ENCODE peak calls at places on chromosomes 16 and 17, in seven cellular contexts. One of them, this sample, is unnamed.

GRCh38 chr17:34252138-34252889 is 2.8 kb upstream of the CCL2 start:
- DNase-seq in OCI-LY7: peak; percentile 39
- DNase-seq in BE2C: peak; percentile 24
- DNase-seq in keratinocyte: no peak
- DNase-seq in pancreas: peak; percentile 79
- DNase-seq in stomach: peak; percentile 75
- DNase-seq in adrenal gland: peak; percentile 97
- DNase-seq in this sample: no peak

GRCh38 chr17:65055708-65056638 is 567 bp downstream of the GNA13 start:
- DNase-seq in adrenal gland: peak; percentile 81
- DNase-seq in OCI-LY7: peak; percentile 59
- DNase-seq in BE2C: peak; percentile 40
- DNase-seq in pancreas: peak; percentile 54
- DNase-seq in keratinocyte: no peak
- DNase-seq in stomach: peak; percentile 55
- DNase-seq in this sample: peak; percentile 54

GRCh38 chr16:10552998-10553491 is 27.4 kb downstream of the EMP2 start:
- DNase-seq in adrenal gland: peak; percentile 32
- DNase-seq in BE2C: peak; percentile 78
- DNase-seq in OCI-LY7: peak; percentile 76
- DNase-seq in keratinocyte: no peak
- DNase-seq in stomach: peak; percentile 30
- DNase-seq in pancreas: no peak
- DNase-seq in this sample: no peak

GRCh38 chr17:1957037-1957436 is 68.1 kb downstream of the RTN4RL1 start:
- DNase-seq in keratinocyte: no peak
- DNase-seq in pancreas: no peak
- DNase-seq in BE2C: no peak
- DNase-seq in stomach: no peak
- DNase-seq in OCI-LY7: no peak
- DNase-seq in adrenal gland: no peak
- DNase-seq in this sample: no peak

GRCh38 chr17:49703557-49704277 is 4.0 kb downstream of the SLC35B1 start:
- DNase-seq in OCI-LY7: peak; percentile 59
- DNase-seq in pancreas: no peak
- DNase-seq in BE2C: peak; percentile 30
- DNase-seq in keratinocyte: no peak
- DNase-seq in stomach: no peak
- DNase-seq in adrenal gland: peak; percentile 43
- DNase-seq in this sample: peak; percentile 20

GRCh38 chr17:50072925-50073324 is 17.0 kb downstream of the ITGA3 start:
- DNase-seq in keratinocyte: no peak
- DNase-seq in adrenal gland: no peak
- DNase-seq in BE2C: no peak
- DNase-seq in OCI-LY7: no peak
- DNase-seq in pancreas: no peak
- DNase-seq in stomach: no peak
- DNase-seq in this sample: no peak

GRCh38 chr16:7107436-7107835 is 225.2 kb upstream of the RBFOX1 start:
- DNase-seq in BE2C: no peak
- DNase-seq in OCI-LY7: no peak
- DNase-seq in pancreas: no peak
- DNase-seq in stomach: no peak
- DNase-seq in adrenal gland: no peak
- DNase-seq in keratinocyte: no peak
- DNase-seq in this sample: no peak

GRCh38 chr16:1379054-1379862 is 27.5 kb downstream of the GNPTG start:
- DNase-seq in keratinocyte: peak; percentile 13
- DNase-seq in pancreas: peak; percentile 75
- DNase-seq in stomach: peak; percentile 76
- DNase-seq in OCI-LY7: peak; percentile 73
- DNase-seq in adrenal gland: peak; percentile 99
- DNase-seq in BE2C: peak; percentile 86
- DNase-seq in this sample: peak; percentile 26

GRCh38 chr17:49830605-49831004 is 17.3 kb downstream of the TAC4 start:
- DNase-seq in OCI-LY7: no peak
- DNase-seq in stomach: no peak
- DNase-seq in adrenal gland: no peak
- DNase-seq in keratinocyte: no peak
- DNase-seq in pancreas: no peak
- DNase-seq in BE2C: no peak
- DNase-seq in this sample: no peak

GRCh38 chr17:80600586-80600985 is 55.9 kb downstream of the RPTOR start:
- DNase-seq in adrenal gland: no peak
- DNase-seq in pancreas: no peak
- DNase-seq in stomach: no peak
- DNase-seq in BE2C: no peak
- DNase-seq in keratinocyte: no peak
- DNase-seq in OCI-LY7: no peak
- DNase-seq in this sample: no peak

GRCh38 chr16:89564476-89565255 is 4.2 kb downstream of the RPL13 start:
- DNase-seq in adrenal gland: no peak
- DNase-seq in pancreas: no peak
- DNase-seq in OCI-LY7: peak; percentile 41
- DNase-seq in keratinocyte: no peak
- DNase-seq in BE2C: no peak
- DNase-seq in stomach: no peak
- DNase-seq in this sample: peak; percentile 64

GRCh38 chr17:15909481-15909991 is 35.4 kb upstream of the ADORA2B start:
- DNase-seq in BE2C: no peak
- DNase-seq in stomach: peak; percentile 20
- DNase-seq in adrenal gland: no peak
- DNase-seq in pancreas: no peak
- DNase-seq in keratinocyte: no peak
- DNase-seq in OCI-LY7: no peak
- DNase-seq in this sample: no peak

GRCh38 chr17:71985111-71986039 is 135.4 kb upstream of the SOX9 start:
- DNase-seq in BE2C: no peak
- DNase-seq in keratinocyte: no peak
- DNase-seq in adrenal gland: no peak
- DNase-seq in pancreas: no peak
- DNase-seq in stomach: no peak
- DNase-seq in OCI-LY7: no peak
- DNase-seq in this sample: no peak

GRCh38 chr16:82655315-82655714 is 28.5 kb downstream of the CDH13 start:
- DNase-seq in keratinocyte: no peak
- DNase-seq in BE2C: no peak
- DNase-seq in adrenal gland: no peak
- DNase-seq in pancreas: no peak
- DNase-seq in OCI-LY7: no peak
- DNase-seq in stomach: peak; percentile 36
- DNase-seq in this sample: no peak

GRCh38 chr17:35241520-35241919 is 1.4 kb upstream of the SLFN5 start:
- DNase-seq in stomach: no peak
- DNase-seq in adrenal gland: no peak
- DNase-seq in pancreas: no peak
- DNase-seq in BE2C: no peak
- DNase-seq in keratinocyte: no peak
- DNase-seq in OCI-LY7: no peak
- DNase-seq in this sample: no peak

GRCh38 chr17:73262676-73263642 is 1.3 kb upstream of the CPSF4L start:
- DNase-seq in keratinocyte: no peak
- DNase-seq in BE2C: no peak
- DNase-seq in adrenal gland: no peak
- DNase-seq in OCI-LY7: no peak
- DNase-seq in pancreas: no peak
- DNase-seq in stomach: no peak
- DNase-seq in this sample: peak; percentile 74

GRCh38 chr17:40340880-40341807 is 23.4 kb downstream of the GJD3 start:
- DNase-seq in OCI-LY7: peak; percentile 90
- DNase-seq in pancreas: peak; percentile 81
- DNase-seq in BE2C: peak; percentile 88
- DNase-seq in adrenal gland: peak; percentile 96
- DNase-seq in keratinocyte: no peak
- DNase-seq in stomach: peak; percentile 90
- DNase-seq in this sample: no peak

GRCh38 chr17:75636381-75637142 is 3.3 kb downstream of the SMIM5 start:
- DNase-seq in stomach: peak; percentile 62
- DNase-seq in pancreas: no peak
- DNase-seq in keratinocyte: no peak
- DNase-seq in BE2C: no peak
- DNase-seq in adrenal gland: no peak
- DNase-seq in OCI-LY7: no peak
- DNase-seq in this sample: no peak

GRCh38 chr17:75637143-75637538 is 3.9 kb downstream of the SMIM5 start:
- DNase-seq in stomach: peak; percentile 86
- DNase-seq in BE2C: peak; percentile 50
- DNase-seq in OCI-LY7: no peak
- DNase-seq in keratinocyte: no peak
- DNase-seq in adrenal gland: no peak
- DNase-seq in pancreas: no peak
- DNase-seq in this sample: no peak

GRCh38 chr17:75638893-75639292 is 5.7 kb downstream of the SMIM5 start:
- DNase-seq in adrenal gland: peak; percentile 58
- DNase-seq in keratinocyte: no peak
- DNase-seq in pancreas: no peak
- DNase-seq in OCI-LY7: no peak
- DNase-seq in BE2C: peak; percentile 20
- DNase-seq in stomach: no peak
- DNase-seq in this sample: no peak

GRCh38 chr17:75639327-75639726 is 6.1 kb downstream of the SMIM5 start:
- DNase-seq in pancreas: no peak
- DNase-seq in adrenal gland: no peak
- DNase-seq in BE2C: no peak
- DNase-seq in stomach: no peak
- DNase-seq in keratinocyte: no peak
- DNase-seq in OCI-LY7: no peak
- DNase-seq in this sample: no peak

GRCh38 chr17:75637561-75637960 is 4.3 kb downstream of the SMIM5 start:
- DNase-seq in BE2C: no peak
- DNase-seq in OCI-LY7: no peak
- DNase-seq in adrenal gland: no peak
- DNase-seq in stomach: peak; percentile 38
- DNase-seq in pancreas: no peak
- DNase-seq in keratinocyte: no peak
- DNase-seq in this sample: no peak
- H3K4me1 ChIP-seq in BE2C: peaks cover 11% of the 10 kb centered on the region
- H3K4me1 ChIP-seq in OCI-LY7: peaks cover 19% of the 10 kb centered on the region
- H3K4me1 ChIP-seq in adrenal gland: peaks cover 18% of the 10 kb centered on the region
- H3K4me1 ChIP-seq in stomach: peaks cover 87% of the 10 kb centered on the region
- H3K4me1 ChIP-seq in pancreas: peaks cover 14% of the 10 kb centered on the region
- H3K4me1 ChIP-seq in keratinocyte: peaks cover 28% of the 10 kb centered on the region
- H3K4me1 ChIP-seq in this sample: peaks cover 15% of the 10 kb centered on the region

GRCh38 chr17:79248843-79249242 is 174.2 kb downstream of the ENGASE start:
- DNase-seq in BE2C: no peak
- DNase-seq in stomach: no peak
- DNase-seq in adrenal gland: no peak
- DNase-seq in OCI-LY7: no peak
- DNase-seq in pancreas: no peak
- DNase-seq in keratinocyte: no peak
- DNase-seq in this sample: no peak
- H3K4me3 ChIP-seq in BE2C: no peak overlapping the region
- H3K4me3 ChIP-seq in stomach: no peak overlapping the region
- H3K4me3 ChIP-seq in adrenal gland: no peak overlapping the region
- H3K4me3 ChIP-seq in OCI-LY7: no peak overlapping the region
- H3K4me3 ChIP-seq in pancreas: no peak overlapping the region
- H3K4me3 ChIP-seq in keratinocyte: no peak overlapping the region
- H3K4me3 ChIP-seq in this sample: no peak overlapping the region

GRCh38 chr16:57755061-57755684 is 19.6 kb downstream of the KATNB1 start:
- DNase-seq in BE2C: peak; percentile 23
- DNase-seq in stomach: no peak
- DNase-seq in adrenal gland: no peak
- DNase-seq in keratinocyte: no peak
- DNase-seq in pancreas: no peak
- DNase-seq in OCI-LY7: no peak
- DNase-seq in this sample: no peak

GRCh38 chr16:57755726-57756423 is 20.3 kb downstream of the KATNB1 start:
- DNase-seq in keratinocyte: no peak
- DNase-seq in BE2C: peak; percentile 8
- DNase-seq in stomach: no peak
- DNase-seq in adrenal gland: no peak
- DNase-seq in OCI-LY7: no peak
- DNase-seq in pancreas: no peak
- DNase-seq in this sample: no peak

GRCh38 chr16:57752581-57753447 is 17.2 kb downstream of the KATNB1 start:
- DNase-seq in BE2C: peak; percentile 8
- DNase-seq in adrenal gland: no peak
- DNase-seq in keratinocyte: no peak
- DNase-seq in pancreas: no peak
- DNase-seq in stomach: no peak
- DNase-seq in OCI-LY7: no peak
- DNase-seq in this sample: no peak

GRCh38 chr16:57753448-57754353 is 18.1 kb downstream of the KATNB1 start:
- DNase-seq in BE2C: peak; percentile 11
- DNase-seq in keratinocyte: no peak
- DNase-seq in pancreas: no peak
- DNase-seq in OCI-LY7: no peak
- DNase-seq in stomach: no peak
- DNase-seq in adrenal gland: no peak
- DNase-seq in this sample: no peak

GRCh38 chr16:57754354-57755060 is 18.9 kb downstream of the KATNB1 start:
- DNase-seq in adrenal gland: no peak
- DNase-seq in BE2C: no peak
- DNase-seq in pancreas: no peak
- DNase-seq in keratinocyte: no peak
- DNase-seq in stomach: no peak
- DNase-seq in OCI-LY7: no peak
- DNase-seq in this sample: no peak
- H3K36me3 ChIP-seq in adrenal gland: no peaks in the 10 kb centered on the region
- H3K36me3 ChIP-seq in BE2C: peaks cover 20% of the 10 kb centered on the region
- H3K36me3 ChIP-seq in pancreas: no peaks in the 10 kb centered on the region
- H3K36me3 ChIP-seq in keratinocyte: peaks cover 7% of the 10 kb centered on the region
- H3K36me3 ChIP-seq in stomach: peaks cover 80% of the 10 kb centered on the region
- H3K36me3 ChIP-seq in OCI-LY7: peaks cover 8% of the 10 kb centered on the region
- H3K36me3 ChIP-seq in this sample: peaks cover 18% of the 10 kb centered on the region

GRCh38 chr17:77439382-77440013 is 298.7 kb downstream of the SEC14L1 start:
- DNase-seq in BE2C: no peak
- DNase-seq in adrenal gland: no peak
- DNase-seq in stomach: no peak
- DNase-seq in keratinocyte: no peak
- DNase-seq in pancreas: no peak
- DNase-seq in OCI-LY7: peak; percentile 66
- DNase-seq in this sample: no peak
- H3K4me1 ChIP-seq in BE2C: peaks cover 64% of the 10 kb centered on the region
- H3K4me1 ChIP-seq in adrenal gland: peaks cover 92% of the 10 kb centered on the region
- H3K4me1 ChIP-seq in stomach: peaks cover 100% of the 10 kb centered on the region
- H3K4me1 ChIP-seq in keratinocyte: peaks cover 18% of the 10 kb centered on the region
- H3K4me1 ChIP-seq in pancreas: peaks cover 10% of the 10 kb centered on the region
- H3K4me1 ChIP-seq in OCI-LY7: peaks cover 97% of the 10 kb centered on the region
- H3K4me1 ChIP-seq in this sample: no peaks in the 10 kb centered on the region

This sample was measured in HAP-1.